ENCODE peak calls at places on chromosomes 16 and 17, in six cellular contexts. L is uterus, E is foreskin fibroblast, O is MCF 10A, R is cardiac muscle cell, S is GM12865. C is an unnamed sample.

GRCh38 chr16:15482068-15482747 is 47.8 kb downstream of the BMERB1 start:
- DNase-seq in L (peak; percentile 49), E (peak; percentile 95), O (peak; percentile 97), R (peak; percentile 89), S (no peak), C (no peak)

GRCh38 chr16:78884199-78884598 is 716.3 kb downstream of the MAF start:
- DNase-seq in L (no peak), E (no peak), O (no peak), R (no peak), S (no peak), C (no peak)

GRCh38 chr17:58249270-58250133 is 11.1 kb downstream of the LPO start:
- DNase-seq in L (peak; percentile 74), E (peak; percentile 34), O (peak; percentile 33), R (peak; percentile 67), S (peak; percentile 66), C (peak; percentile 89)

GRCh38 chr17:6554336-6554735 is 2.0 kb downstream of the PITPNM3 start:
- DNase-seq in L (no peak), E (no peak), O (no peak), R (no peak), S (no peak), C (no peak)

GRCh38 chr17:77375917-77376651 is 235.3 kb downstream of the SEC14L1 start:
- DNase-seq in L (peak; percentile 76), E (peak; percentile 95), O (no peak), R (peak; percentile 82), S (no peak), C (peak; percentile 70)

GRCh38 chr17:32341141-32341856 is 674 bp downstream of the C17orf75 start:
- DNase-seq in L (no peak), E (no peak), O (peak; percentile 26), R (no peak), S (peak; percentile 68), C (peak; percentile 61)

GRCh38 chr17:18933102-18934058 is 18.6 kb upstream of the SLC5A10 start:
- DNase-seq in L (no peak), E (no peak), O (no peak), R (no peak), S (peak; percentile 47), C (no peak)

GRCh38 chr16:75477680-75478473 is 13.4 kb upstream of the TMEM170A start:
- DNase-seq in L (no peak), E (no peak), O (peak; percentile 80), R (no peak), S (no peak), C (peak; percentile 59)

GRCh38 chr17:27038676-27039075 is 255.2 kb upstream of the WSB1 start:
- DNase-seq in L (no peak), E (no peak), O (peak; percentile 36), R (no peak), S (no peak), C (no peak)
- TF ChIP-seq CTCF in L (no peak), E (no peak), O (no peak), R (no peak), S (no peak), C (no peak)

GRCh38 chr17:56478836-56479447 is 114.6 kb upstream of the NOG start:
- DNase-seq in L (no peak), E (peak; percentile 4), O (peak; percentile 59), R (peak; percentile 6), S (peak; percentile 55), C (peak; percentile 31)
- TF ChIP-seq CTCF in L (no peak), E (peak; percentile 56), O (peak; percentile 43), R (peak; percentile 14), S (peak; percentile 59), C (peak; percentile 8)

GRCh38 chr16:53282328-53282727 is 151.9 kb upstream of the RBL2 start:
- DNase-seq in L (no peak), E (no peak), O (no peak), R (no peak), S (no peak), C (no peak)

GRCh38 chr16:53281859-53282258 is 152.4 kb upstream of the RBL2 start:
- DNase-seq in L (no peak), E (no peak), O (no peak), R (no peak), S (no peak), C (no peak)

GRCh38 chr16:53281280-53281679 is 153.0 kb upstream of the RBL2 start:
- DNase-seq in L (no peak), E (no peak), O (no peak), R (no peak), S (no peak), C (no peak)

GRCh38 chr16:53285236-53285635 is 149.0 kb upstream of the RBL2 start:
- DNase-seq in L (no peak), E (no peak), O (no peak), R (no peak), S (no peak), C (no peak)

DNA sequence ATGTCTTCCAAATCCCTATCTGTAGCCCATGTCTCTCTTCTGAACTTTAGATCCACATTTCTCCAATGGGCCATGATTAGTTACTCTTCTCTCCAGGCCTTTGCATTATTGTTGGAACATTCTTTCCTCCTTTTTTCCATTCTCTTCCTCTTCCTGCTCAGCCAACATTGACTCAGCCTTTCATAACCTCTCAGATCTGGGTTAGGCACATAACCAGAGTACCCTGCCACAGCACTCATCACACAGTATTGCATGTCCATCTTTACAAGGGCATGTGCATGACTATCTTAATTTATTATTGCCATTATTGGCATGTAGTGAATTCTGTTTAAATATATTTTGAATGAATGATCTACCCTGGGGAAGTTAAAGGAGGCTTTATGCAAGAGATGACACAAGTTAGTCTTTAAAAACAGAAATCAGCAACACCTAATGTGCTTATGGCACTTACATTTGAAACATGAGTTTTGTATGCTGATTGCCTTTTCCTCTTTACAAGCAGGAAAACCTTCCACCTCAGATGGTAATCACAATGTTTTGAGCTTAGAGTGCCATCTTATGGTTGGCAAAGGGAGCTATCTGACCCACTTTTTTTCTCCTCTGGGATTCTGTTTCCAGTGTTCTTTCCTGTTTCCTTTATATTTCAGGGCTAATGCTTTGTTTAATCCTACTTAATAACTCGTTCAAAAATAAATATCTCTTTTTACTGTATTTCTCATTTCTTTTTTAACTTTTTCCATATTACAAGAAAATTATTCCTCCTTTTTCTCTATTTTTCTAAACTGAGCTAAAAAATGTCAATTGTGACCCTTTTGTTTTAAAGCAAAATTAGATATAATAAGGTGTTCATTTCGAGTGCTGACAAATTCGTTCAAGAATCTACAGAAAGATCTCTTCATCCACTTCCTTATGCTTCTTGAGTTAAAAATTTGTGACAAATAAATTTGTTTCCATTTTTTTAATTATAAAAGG is 151.0 kb upstream of the RBL2 start:
- DNase-seq in L (no peak), E (no peak), O (peak; percentile 60), R (peak; percentile 62), S (peak; percentile 20), C (peak; percentile 8)
- TF ChIP-seq CTCF in L (peak; percentile 47), E (peak; percentile 59), O (peak; percentile 46), R (peak; percentile 55), S (peak; percentile 29), C (peak; percentile 18)

DNA sequence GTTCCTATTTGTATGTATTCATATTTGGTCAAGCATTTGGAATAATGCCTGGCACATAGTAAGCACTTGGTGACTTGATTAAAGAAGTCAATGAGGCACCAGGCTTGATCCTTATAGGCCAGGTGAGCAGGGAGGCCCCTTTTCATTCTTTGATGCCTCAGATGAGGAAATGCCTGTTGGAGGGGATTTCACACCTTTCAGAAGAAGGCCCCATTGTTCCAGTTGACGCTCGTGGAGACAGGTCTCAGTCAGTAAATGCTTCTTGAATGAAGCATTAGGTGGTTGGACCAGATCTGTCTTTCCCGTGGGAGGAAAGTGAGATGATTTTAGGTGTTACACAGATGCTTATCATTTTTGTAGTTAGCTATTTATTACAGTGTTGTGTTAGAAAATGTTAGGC is 13.0 kb downstream of the LCMT1 start:
- DNase-seq in L (no peak), E (no peak), O (no peak), R (no peak), S (no peak), C (no peak)
- TF ChIP-seq CTCF in L (no peak), E (no peak), O (no peak), R (no peak), S (no peak), C (no peak)

DNA sequence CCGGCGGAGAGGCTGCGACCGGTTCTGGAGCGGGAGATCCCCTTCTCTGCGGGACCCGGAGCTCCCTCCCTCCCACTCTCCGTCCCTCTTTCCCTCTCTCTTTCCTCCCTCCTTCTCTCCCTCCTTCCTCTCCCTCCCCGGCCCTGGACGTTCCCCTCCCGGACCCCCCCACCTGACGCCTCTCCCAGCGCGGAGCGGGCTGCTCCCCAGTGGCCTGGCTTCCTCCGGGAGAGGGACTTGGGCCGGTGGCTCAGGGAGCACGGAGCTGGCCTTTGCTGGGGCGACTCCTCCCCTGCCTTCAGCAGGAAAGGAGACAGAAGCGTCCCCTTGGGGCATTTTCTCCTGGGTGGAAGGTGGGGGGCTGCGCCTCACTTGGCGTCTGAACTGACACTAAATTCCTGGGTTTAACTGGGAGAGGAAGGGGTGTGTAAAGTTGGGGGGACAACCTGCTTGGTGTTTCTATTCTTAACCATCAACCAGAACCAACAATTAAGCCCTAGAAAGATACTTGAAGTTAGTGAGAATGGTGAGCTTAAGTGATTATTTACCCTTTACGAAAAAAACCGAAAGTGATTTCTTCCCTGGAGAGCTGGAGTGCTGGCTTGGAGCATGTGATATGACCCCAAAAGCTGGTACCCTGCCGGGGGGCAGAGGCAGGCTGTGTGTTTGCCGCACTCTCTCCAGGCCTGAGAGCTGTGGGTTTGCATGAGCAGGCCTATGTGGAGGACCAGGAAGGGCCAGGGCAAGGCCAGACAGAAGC is 775 bp downstream of the SPIRE2 start:
- DNase-seq in L (no peak), E (no peak), O (no peak), R (no peak), S (no peak), C (no peak)
- TF ChIP-seq CTCF in L (no peak), E (no peak), O (no peak), R (no peak), S (no peak), C (no peak)

DNA sequence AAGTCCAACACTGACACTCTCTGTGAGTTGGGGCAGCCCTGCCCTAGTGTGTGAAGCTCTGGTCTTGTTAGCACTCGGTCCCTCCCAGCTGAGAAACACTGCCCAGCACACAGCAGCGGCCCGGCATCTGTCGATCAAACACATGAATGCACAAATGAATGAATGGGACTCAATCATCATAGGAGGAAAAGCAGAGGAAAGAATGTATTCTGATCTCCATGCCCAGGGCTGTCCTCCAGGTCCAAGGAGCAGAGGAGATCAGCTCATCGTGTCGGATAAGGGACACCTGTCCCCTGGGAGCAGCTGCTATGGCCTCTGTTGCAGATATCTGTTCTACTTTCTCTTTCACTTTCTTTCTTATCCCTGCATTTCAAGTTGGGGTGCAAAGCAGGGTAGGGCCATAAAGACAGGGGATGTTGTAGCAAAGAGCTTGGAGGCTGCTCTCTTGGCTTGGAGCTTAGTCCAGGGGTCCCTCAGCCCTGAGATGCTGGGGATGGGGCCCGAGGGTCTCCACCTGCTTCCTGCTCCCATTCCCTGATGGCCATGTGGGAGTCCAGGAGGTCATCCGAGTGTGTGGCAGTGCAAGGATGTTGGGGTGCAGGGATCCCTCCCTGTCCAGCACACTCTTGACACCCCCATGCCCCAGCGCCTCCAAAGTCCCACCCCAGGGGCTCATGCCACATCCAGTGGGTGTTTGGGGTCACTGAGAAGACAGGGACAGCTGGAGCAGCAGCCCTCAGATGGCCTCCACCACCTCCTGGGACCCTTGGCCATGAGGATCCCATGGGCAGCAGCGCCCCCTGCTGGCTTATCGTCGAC is 88.2 kb downstream of the IRF8 start:
- DNase-seq in L (no peak), E (no peak), O (peak; percentile 4), R (peak; percentile 15), S (peak; percentile 81), C (peak; percentile 79)
- TF ChIP-seq CTCF in L (peak; percentile 40), E (no peak), O (peak; percentile 54), R (no peak), S (peak; percentile 53), C (no peak)